ENCODE peak calls at places on chromosome 1, in seven cellular contexts. One of them, this sample, is unnamed.
A peak's percentile ranks its signal among the peaks of the same experiment; 100 is the strongest.

GRCh38 chr1:44571712-44572571 is 102.3 kb downstream of the TMEM53 start:
- DNase-seq in thoracic aorta: no peak
- DNase-seq in cardiac muscle cell: peak; percentile 7
- DNase-seq in esophagus squamous epithelium: no peak
- DNase-seq in small intestine: peak; percentile 78
- DNase-seq in stomach: no peak
- DNase-seq in SJCRH30: peak; percentile 46
- DNase-seq in this sample: no peak

GRCh38 chr1:220974431-220974830 is 95.2 kb downstream of the HLX start:
- DNase-seq in small intestine: no peak
- DNase-seq in SJCRH30: no peak
- DNase-seq in thoracic aorta: no peak
- DNase-seq in esophagus squamous epithelium: no peak
- DNase-seq in cardiac muscle cell: no peak
- DNase-seq in stomach: no peak
- DNase-seq in this sample: no peak

GRCh38 chr1:22341791-22342605 is 109.7 kb upstream of the ZBTB40 start:
- DNase-seq in stomach: no peak
- DNase-seq in cardiac muscle cell: peak; percentile 72
- DNase-seq in thoracic aorta: no peak
- DNase-seq in SJCRH30: peak; percentile 79
- DNase-seq in esophagus squamous epithelium: no peak
- DNase-seq in small intestine: peak; percentile 10
- DNase-seq in this sample: peak; percentile 33

GRCh38 chr1:6459850-6460265 is 6.1 kb downstream of the TNFRSF25 start:
- DNase-seq in SJCRH30: no peak
- DNase-seq in small intestine: no peak
- DNase-seq in thoracic aorta: no peak
- DNase-seq in stomach: no peak
- DNase-seq in cardiac muscle cell: no peak
- DNase-seq in esophagus squamous epithelium: no peak
- DNase-seq in this sample: no peak

GRCh38 chr1:55310517-55310927 is 95.4 kb upstream of the USP24 start:
- DNase-seq in thoracic aorta: peak; percentile 12
- DNase-seq in cardiac muscle cell: peak; percentile 97
- DNase-seq in stomach: no peak
- DNase-seq in small intestine: no peak
- DNase-seq in SJCRH30: no peak
- DNase-seq in esophagus squamous epithelium: no peak
- DNase-seq in this sample: no peak

GRCh38 chr1:34924759-34925555 is 4.5 kb downstream of the DLGAP3 start:
- DNase-seq in thoracic aorta: no peak
- DNase-seq in SJCRH30: peak; percentile 88
- DNase-seq in small intestine: peak; percentile 11
- DNase-seq in esophagus squamous epithelium: no peak
- DNase-seq in cardiac muscle cell: peak; percentile 73
- DNase-seq in stomach: peak; percentile 46
- DNase-seq in this sample: peak; percentile 64

GRCh38 chr1:2300004-2300771 is 72.1 kb downstream of the SKI start:
- DNase-seq in thoracic aorta: no peak
- DNase-seq in stomach: peak; percentile 45
- DNase-seq in cardiac muscle cell: no peak
- DNase-seq in small intestine: peak; percentile 41
- DNase-seq in esophagus squamous epithelium: no peak
- DNase-seq in SJCRH30: peak; percentile 60
- DNase-seq in this sample: no peak

GRCh38 chr1:26771643-26772321 is 16.0 kb upstream of the PIGV start:
- DNase-seq in SJCRH30: peak; percentile 75
- DNase-seq in thoracic aorta: no peak
- DNase-seq in cardiac muscle cell: peak; percentile 95
- DNase-seq in esophagus squamous epithelium: no peak
- DNase-seq in stomach: no peak
- DNase-seq in small intestine: peak; percentile 34
- DNase-seq in this sample: no peak

GRCh38 chr1:177106614-177107365 is 57.7 kb downstream of the ASTN1 start:
- DNase-seq in small intestine: no peak
- DNase-seq in cardiac muscle cell: no peak
- DNase-seq in SJCRH30: no peak
- DNase-seq in esophagus squamous epithelium: no peak
- DNase-seq in thoracic aorta: no peak
- DNase-seq in stomach: no peak
- DNase-seq in this sample: no peak

GRCh38 chr1:225481738-225482137 is 53.9 kb upstream of the LBR start:
- DNase-seq in SJCRH30: no peak
- DNase-seq in small intestine: peak; percentile 43
- DNase-seq in stomach: no peak
- DNase-seq in thoracic aorta: no peak
- DNase-seq in esophagus squamous epithelium: no peak
- DNase-seq in cardiac muscle cell: no peak
- DNase-seq in this sample: peak; percentile 3

GRCh38 chr1:37497832-37498231 is 16.7 kb downstream of the MEAF6 start:
- DNase-seq in cardiac muscle cell: no peak
- DNase-seq in small intestine: peak; percentile 58
- DNase-seq in stomach: peak; percentile 86
- DNase-seq in esophagus squamous epithelium: no peak
- DNase-seq in thoracic aorta: no peak
- DNase-seq in SJCRH30: no peak
- DNase-seq in this sample: peak; percentile 74

GRCh38 chr1:65910432-65910831 is 117.7 kb downstream of the PDE4B start:
- DNase-seq in thoracic aorta: no peak
- DNase-seq in SJCRH30: no peak
- DNase-seq in stomach: no peak
- DNase-seq in esophagus squamous epithelium: no peak
- DNase-seq in cardiac muscle cell: no peak
- DNase-seq in small intestine: no peak
- DNase-seq in this sample: no peak

GRCh38 chr1:179816196-179816960 is 61.2 kb downstream of the TOR1AIP2 start:
- DNase-seq in SJCRH30: peak; percentile 56
- DNase-seq in small intestine: no peak
- DNase-seq in stomach: no peak
- DNase-seq in cardiac muscle cell: peak; percentile 73
- DNase-seq in esophagus squamous epithelium: no peak
- DNase-seq in thoracic aorta: no peak
- DNase-seq in this sample: no peak

GRCh38 chr1:110548381-110548780 is 29.4 kb upstream of the KCNA10 start:
- DNase-seq in SJCRH30: no peak
- DNase-seq in stomach: peak; percentile 38
- DNase-seq in small intestine: peak; percentile 19
- DNase-seq in cardiac muscle cell: peak; percentile 20
- DNase-seq in thoracic aorta: no peak
- DNase-seq in esophagus squamous epithelium: no peak
- DNase-seq in this sample: peak; percentile 34

GRCh38 chr1:109274533-109275476 is 8.1 kb downstream of the PSRC1 start:
- DNase-seq in cardiac muscle cell: no peak
- DNase-seq in small intestine: peak; percentile 58
- DNase-seq in stomach: peak; percentile 74
- DNase-seq in esophagus squamous epithelium: no peak
- DNase-seq in SJCRH30: peak; percentile 78
- DNase-seq in thoracic aorta: no peak
- DNase-seq in this sample: no peak

GRCh38 chr1:36706416-36706815 is 223.7 kb upstream of the CSF3R start:
- DNase-seq in thoracic aorta: no peak
- DNase-seq in stomach: no peak
- DNase-seq in SJCRH30: no peak
- DNase-seq in cardiac muscle cell: no peak
- DNase-seq in small intestine: no peak
- DNase-seq in esophagus squamous epithelium: no peak
- DNase-seq in this sample: no peak

GRCh38 chr1:109547412-109548320 is 749 bp upstream of the GNAI3 start:
- DNase-seq in small intestine: peak; percentile 50
- DNase-seq in esophagus squamous epithelium: no peak
- DNase-seq in SJCRH30: no peak
- DNase-seq in stomach: peak; percentile 37
- DNase-seq in cardiac muscle cell: peak; percentile 21
- DNase-seq in thoracic aorta: no peak
- DNase-seq in this sample: no peak

GRCh38 chr1:235917267-235917811 is 50.6 kb upstream of the LYST start:
- DNase-seq in thoracic aorta: peak; percentile 76
- DNase-seq in stomach: peak; percentile 58
- DNase-seq in SJCRH30: peak; percentile 67
- DNase-seq in esophagus squamous epithelium: no peak
- DNase-seq in small intestine: no peak
- DNase-seq in cardiac muscle cell: peak; percentile 98
- DNase-seq in this sample: no peak

GRCh38 chr1:55833452-55834160 is 618.4 kb upstream of the USP24 start:
- DNase-seq in stomach: no peak
- DNase-seq in small intestine: no peak
- DNase-seq in cardiac muscle cell: peak; percentile 33
- DNase-seq in SJCRH30: no peak
- DNase-seq in esophagus squamous epithelium: no peak
- DNase-seq in thoracic aorta: no peak
- DNase-seq in this sample: no peak

GRCh38 chr1:17632541-17633193 is 93.2 kb downstream of the ARHGEF10L start:
- DNase-seq in SJCRH30: peak; percentile 27
- DNase-seq in esophagus squamous epithelium: no peak
- DNase-seq in cardiac muscle cell: peak; percentile 16
- DNase-seq in stomach: no peak
- DNase-seq in thoracic aorta: no peak
- DNase-seq in small intestine: no peak
- DNase-seq in this sample: no peak
- H3K36me3 ChIP-seq in SJCRH30: peaks cover 4% of the 10 kb centered on the region
- H3K36me3 ChIP-seq in esophagus squamous epithelium: peaks cover 15% of the 10 kb centered on the region
- H3K36me3 ChIP-seq in cardiac muscle cell: peaks cover 1% of the 10 kb centered on the region
- H3K36me3 ChIP-seq in stomach: peaks cover 99% of the 10 kb centered on the region
- H3K36me3 ChIP-seq in thoracic aorta: peaks cover 71% of the 10 kb centered on the region
- H3K36me3 ChIP-seq in small intestine: no peaks in the 10 kb centered on the region
- H3K36me3 ChIP-seq in this sample: peaks cover 94% of the 10 kb centered on the region

GRCh38 chr1:162633327-162633762 is 1.1 kb downstream of the DDR2 start:
- DNase-seq in stomach: no peak
- DNase-seq in thoracic aorta: no peak
- DNase-seq in cardiac muscle cell: peak; percentile 68
- DNase-seq in esophagus squamous epithelium: no peak
- DNase-seq in SJCRH30: peak; percentile 65
- DNase-seq in small intestine: no peak
- DNase-seq in this sample: no peak
- H3K4me3 ChIP-seq in stomach: peak overlapping the region; percentile 42
- H3K4me3 ChIP-seq in thoracic aorta: peak overlapping the region; percentile 78
- H3K4me3 ChIP-seq in cardiac muscle cell: no peak overlapping the region
- H3K4me3 ChIP-seq in esophagus squamous epithelium: peak overlapping the region; percentile 4
- H3K4me3 ChIP-seq in SJCRH30: peak overlapping the region; percentile 67
- H3K4me3 ChIP-seq in small intestine: no peak overlapping the region
- H3K4me3 ChIP-seq in this sample: no peak overlapping the region

GRCh38 chr1:204139088-204139487 is 12.8 kb downstream of the ETNK2 start:
- DNase-seq in small intestine: no peak
- DNase-seq in thoracic aorta: no peak
- DNase-seq in cardiac muscle cell: no peak
- DNase-seq in stomach: no peak
- DNase-seq in SJCRH30: no peak
- DNase-seq in esophagus squamous epithelium: no peak
- DNase-seq in this sample: no peak
- H3K36me3 ChIP-seq in small intestine: no peaks in the 10 kb centered on the region
- H3K36me3 ChIP-seq in thoracic aorta: peaks cover 17% of the 10 kb centered on the region
- H3K36me3 ChIP-seq in cardiac muscle cell: no peaks in the 10 kb centered on the region
- H3K36me3 ChIP-seq in stomach: peaks cover 50% of the 10 kb centered on the region
- H3K36me3 ChIP-seq in SJCRH30: no peaks in the 10 kb centered on the region
- H3K36me3 ChIP-seq in esophagus squamous epithelium: no peaks in the 10 kb centered on the region
- H3K36me3 ChIP-seq in this sample: no peaks in the 10 kb centered on the region

DNA sequence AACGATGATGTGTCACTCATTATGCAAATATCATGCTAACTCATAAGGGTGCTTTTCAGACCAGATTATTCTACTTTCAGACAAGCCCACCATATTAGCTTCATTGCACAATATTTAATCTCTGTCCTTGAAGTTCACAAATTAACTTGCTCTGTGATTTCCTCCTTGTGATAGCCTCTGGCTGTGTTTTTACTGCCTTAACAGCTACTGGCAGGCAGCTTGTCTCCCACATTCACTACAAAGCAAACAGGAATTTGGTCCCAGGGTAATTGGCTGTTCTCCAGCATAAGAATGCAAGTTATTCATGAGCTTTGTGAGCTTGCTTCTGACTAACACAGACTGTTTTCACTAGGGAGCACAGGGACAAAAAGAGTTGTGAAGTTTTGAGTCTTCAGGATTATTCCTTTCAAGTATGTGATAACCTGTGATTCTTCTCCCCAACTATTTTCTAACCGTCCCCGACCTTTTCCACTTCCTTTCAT is 87.9 kb upstream of the HMCN1 start:
- DNase-seq in SJCRH30: peak; percentile 82
- DNase-seq in small intestine: peak; percentile 97
- DNase-seq in stomach: peak; percentile 57
- DNase-seq in cardiac muscle cell: peak; percentile 99
- DNase-seq in esophagus squamous epithelium: no peak
- DNase-seq in thoracic aorta: no peak
- DNase-seq in this sample: peak; percentile 73
- H3K4me3 ChIP-seq in SJCRH30: peak overlapping the region; percentile 26
- H3K4me3 ChIP-seq in small intestine: no peak overlapping the region
- H3K4me3 ChIP-seq in stomach: no peak overlapping the region
- H3K4me3 ChIP-seq in cardiac muscle cell: no peak overlapping the region
- H3K4me3 ChIP-seq in esophagus squamous epithelium: no peak overlapping the region
- H3K4me3 ChIP-seq in thoracic aorta: peak overlapping the region; percentile 33
- H3K4me3 ChIP-seq in this sample: peak overlapping the region; percentile 2

GRCh38 chr1:39006726-39007645 is 15.9 kb downstream of the AKIRIN1 start:
- DNase-seq in stomach: no peak
- DNase-seq in thoracic aorta: no peak
- DNase-seq in SJCRH30: no peak
- DNase-seq in esophagus squamous epithelium: no peak
- DNase-seq in small intestine: no peak
- DNase-seq in cardiac muscle cell: no peak
- DNase-seq in this sample: no peak

GRCh38 chr1:39001516-39002389 is 10.7 kb downstream of the AKIRIN1 start:
- DNase-seq in small intestine: no peak
- DNase-seq in SJCRH30: no peak
- DNase-seq in esophagus squamous epithelium: no peak
- DNase-seq in thoracic aorta: no peak
- DNase-seq in cardiac muscle cell: no peak
- DNase-seq in stomach: no peak
- DNase-seq in this sample: no peak

GRCh38 chr1:39006287-39006686 is 15.2 kb downstream of the AKIRIN1 start:
- DNase-seq in cardiac muscle cell: no peak
- DNase-seq in thoracic aorta: no peak
- DNase-seq in stomach: no peak
- DNase-seq in SJCRH30: no peak
- DNase-seq in small intestine: no peak
- DNase-seq in esophagus squamous epithelium: no peak
- DNase-seq in this sample: no peak

GRCh38 chr1:39003464-39003752 is 12.3 kb downstream of the AKIRIN1 start:
- DNase-seq in esophagus squamous epithelium: no peak
- DNase-seq in stomach: no peak
- DNase-seq in cardiac muscle cell: no peak
- DNase-seq in thoracic aorta: no peak
- DNase-seq in SJCRH30: no peak
- DNase-seq in small intestine: no peak
- DNase-seq in this sample: no peak

DNA sequence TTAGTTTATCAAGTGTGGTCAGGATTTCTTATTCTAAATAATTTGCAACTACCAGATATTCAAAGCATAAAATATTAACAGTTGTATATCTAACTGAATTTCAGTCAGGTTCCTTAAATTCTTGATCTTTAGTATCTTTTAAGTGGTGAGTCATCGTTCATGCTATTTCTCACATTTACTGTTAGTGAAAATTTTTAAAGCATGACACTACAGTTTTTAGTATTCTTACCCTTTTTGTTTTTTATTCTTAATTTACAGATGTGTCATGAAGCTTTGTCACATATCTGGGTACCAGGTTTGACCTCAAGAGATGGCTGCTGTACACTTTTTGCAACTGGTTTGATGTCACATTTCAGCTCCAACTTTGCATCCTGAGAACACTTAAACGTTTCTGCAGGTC is 12.7 kb downstream of the AKIRIN1 start:
- DNase-seq in small intestine: no peak
- DNase-seq in esophagus squamous epithelium: no peak
- DNase-seq in stomach: no peak
- DNase-seq in SJCRH30: no peak
- DNase-seq in cardiac muscle cell: peak; percentile 16
- DNase-seq in thoracic aorta: no peak
- DNase-seq in this sample: no peak
- H3K36me3 ChIP-seq in small intestine: peaks cover 34% of the 10 kb centered on the region
- H3K36me3 ChIP-seq in esophagus squamous epithelium: peaks cover 52% of the 10 kb centered on the region
- H3K36me3 ChIP-seq in stomach: peaks cover 100% of the 10 kb centered on the region
- H3K36me3 ChIP-seq in SJCRH30: peaks cover 94% of the 10 kb centered on the region
- H3K36me3 ChIP-seq in cardiac muscle cell: peaks cover 85% of the 10 kb centered on the region
- H3K36me3 ChIP-seq in thoracic aorta: peaks cover 69% of the 10 kb centered on the region
- H3K36me3 ChIP-seq in this sample: no peaks in the 10 kb centered on the region

GRCh38 chr1:207848234-207848633 is 62.7 kb downstream of the CD34 start:
- DNase-seq in stomach: peak; percentile 73
- DNase-seq in SJCRH30: no peak
- DNase-seq in thoracic aorta: no peak
- DNase-seq in esophagus squamous epithelium: peak; percentile 30
- DNase-seq in small intestine: peak; percentile 94
- DNase-seq in cardiac muscle cell: peak; percentile 58
- DNase-seq in this sample: no peak
- H3K4me3 ChIP-seq in stomach: no peak overlapping the region
- H3K4me3 ChIP-seq in SJCRH30: no peak overlapping the region
- H3K4me3 ChIP-seq in thoracic aorta: no peak overlapping the region
- H3K4me3 ChIP-seq in esophagus squamous epithelium: no peak overlapping the region
- H3K4me3 ChIP-seq in small intestine: no peak overlapping the region
- H3K4me3 ChIP-seq in cardiac muscle cell: no peak overlapping the region
- H3K4me3 ChIP-seq in this sample: no peak overlapping the region

This sample was measured in pancreas.